ENCODE peak calls at places on chromosomes 7 and 10, in five cellular contexts. T, C, I, D and F are unnamed samples.

GRCh38 chr7:148941598-148942280 is 57.6 kb upstream of the EZH2 start:
- DNase-seq in I (peak; percentile 60), D (peak; percentile 52), T (no peak), C (peak; percentile 37), F (peak; percentile 64)

GRCh38 chr7:80151274-80151665 is 16.6 kb downstream of the GNAI1 start:
- DNase-seq in C (no peak), T (no peak), D (peak; percentile 57), I (no peak), F (peak; percentile 42)

GRCh38 chr7:28840515-28841125 is 117.5 kb downstream of the TRIL start:
- DNase-seq in T (no peak), D (no peak), C (no peak), I (no peak), F (peak; percentile 20)

GRCh38 chr7:35253680-35254495 is at the start of gene TBX20:
- DNase-seq in C (peak; percentile 74), I (no peak), D (peak; percentile 19), T (peak; percentile 84), F (peak; percentile 87)

GRCh38 chr10:119396008-119396708 is 146.4 kb downstream of the RGS10 start:
- DNase-seq in T (no peak), I (no peak), D (no peak), C (no peak), F (no peak)

GRCh38 chr7:101885597-101885955 is 68.2 kb downstream of the CUX1 start:
- DNase-seq in I (no peak), D (no peak), T (no peak), C (peak; percentile 43), F (no peak)

GRCh38 chr10:34723746-34724145 is 91.3 kb downstream of the PARD3 start:
- DNase-seq in D (peak; percentile 78), I (peak; percentile 44), T (no peak), C (peak; percentile 88), F (peak; percentile 82)

GRCh38 chr7:83514977-83515376 is 134.0 kb downstream of the SEMA3E start:
- DNase-seq in I (no peak), D (no peak), T (no peak), C (no peak), F (no peak)

GRCh38 chr7:111014074-111014473 is 76.9 kb upstream of the LRRN3 start:
- DNase-seq in T (no peak), C (no peak), I (no peak), D (peak; percentile 9), F (peak; percentile 18)

GRCh38 chr7:104397442-104397841 is 69.0 kb downstream of the LHFPL3 start:
- DNase-seq in C (no peak), I (no peak), T (no peak), D (no peak), F (no peak)

GRCh38 chr7:90212149-90212495 is 582 bp downstream of the STEAP2 start:
- DNase-seq in C (peak; percentile 14), T (no peak), D (no peak), I (no peak), F (no peak)

GRCh38 chr7:90211391-90212148 is at the start of gene STEAP2:
- DNase-seq in T (peak; percentile 94), D (peak; percentile 85), I (peak; percentile 92), C (peak; percentile 91), F (peak; percentile 94)

GRCh38 chr7:90216771-90217170 is 5.2 kb downstream of the STEAP2 start:
- DNase-seq in D (no peak), T (no peak), C (peak; percentile 23), I (no peak), F (no peak)

GRCh38 chr7:90213521-90213920 is 2.0 kb downstream of the STEAP2 start:
- DNase-seq in C (no peak), D (no peak), I (no peak), T (no peak), F (no peak)

DNA sequence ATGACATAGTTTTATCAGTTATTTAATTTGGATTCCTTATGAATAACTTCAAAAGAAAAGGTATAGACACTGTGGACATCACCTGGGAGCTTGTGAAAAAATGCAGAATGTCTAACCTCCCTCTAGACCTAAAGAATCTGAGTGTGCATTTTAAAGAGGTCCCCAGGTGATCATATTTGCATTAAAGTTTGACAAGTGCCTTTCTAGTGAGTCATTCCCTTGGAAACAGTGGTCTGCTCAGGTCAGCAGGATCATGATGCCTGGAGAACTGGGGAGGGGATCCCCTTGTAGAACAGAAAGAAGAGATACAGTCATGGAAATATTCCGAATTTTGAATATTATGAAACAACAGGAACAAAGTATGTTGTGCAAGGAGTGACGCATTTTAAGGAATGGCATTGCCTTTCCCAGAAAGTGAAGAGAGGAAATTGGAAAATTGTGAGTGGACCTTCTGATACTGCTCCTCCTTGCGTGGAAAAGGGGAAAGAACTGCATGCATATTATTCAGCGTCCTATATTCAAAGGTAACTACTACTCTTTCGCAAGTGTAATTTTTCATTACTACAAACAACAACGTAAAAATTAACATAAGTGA is 4.6 kb downstream of the STEAP2 start:
- DNase-seq in I (no peak), D (no peak), T (no peak), C (peak; percentile 68), F (no peak)
- TF ChIP-seq CTCF in I (no peak), D (no peak), T (no peak), C (peak; percentile 18), F (no peak)

DNA sequence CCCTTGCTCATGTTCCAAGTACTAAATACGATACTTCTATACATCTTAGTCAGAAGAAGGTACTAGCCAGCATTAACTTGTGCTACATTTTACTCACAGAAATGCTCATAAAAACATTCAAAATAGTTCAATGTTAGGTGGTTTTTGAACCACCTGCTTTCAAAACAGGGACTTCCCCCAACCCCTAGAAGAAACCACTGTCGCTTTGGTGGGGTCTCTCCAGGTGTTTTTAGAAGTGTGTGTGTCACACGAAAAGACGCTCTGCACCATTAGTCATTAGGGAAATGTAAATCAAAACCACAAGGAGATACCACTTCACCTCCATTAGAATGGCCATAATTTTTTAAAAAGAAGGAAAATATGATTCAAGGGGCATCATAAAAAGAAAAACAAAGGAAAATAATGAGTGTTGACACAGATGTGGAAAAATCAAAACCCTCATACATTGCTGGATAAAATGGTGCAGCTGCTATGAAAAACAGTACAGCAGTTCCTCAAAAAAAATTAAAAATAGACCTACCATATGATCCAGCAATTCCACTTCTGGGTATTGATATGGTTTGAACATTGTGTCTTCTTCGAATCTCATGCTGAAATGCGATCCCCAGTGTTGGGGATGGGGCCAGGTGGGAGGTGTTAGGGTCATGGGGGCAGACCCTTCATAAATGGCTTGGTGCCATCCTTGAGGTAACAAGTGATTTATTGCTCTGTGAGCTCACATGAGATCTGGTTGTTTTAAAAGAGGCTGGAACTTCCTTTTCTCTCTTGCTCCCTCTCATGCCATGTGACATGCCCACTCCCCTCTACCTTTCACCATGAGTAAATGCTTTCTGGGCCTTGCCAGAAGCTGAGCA is 74.2 kb downstream of the MALSU1 start:
- DNase-seq in I (no peak), T (no peak), D (peak; percentile 73), C (peak; percentile 65), F (peak; percentile 47)
- H3K4me3 ChIP-seq in I (no peak overlapping the region), T (no peak overlapping the region), D (no peak overlapping the region), C (no peak overlapping the region), F (no peak overlapping the region)

GRCh38 chr10:125152646-125153368 is 7.6 kb downstream of the CTBP2 start:
- DNase-seq in T (peak; percentile 88), D (no peak), I (peak; percentile 48), C (no peak), F (no peak)
- TF ChIP-seq CTCF in T (no peak), D (no peak), I (no peak), C (no peak), F (no peak)

DNA sequence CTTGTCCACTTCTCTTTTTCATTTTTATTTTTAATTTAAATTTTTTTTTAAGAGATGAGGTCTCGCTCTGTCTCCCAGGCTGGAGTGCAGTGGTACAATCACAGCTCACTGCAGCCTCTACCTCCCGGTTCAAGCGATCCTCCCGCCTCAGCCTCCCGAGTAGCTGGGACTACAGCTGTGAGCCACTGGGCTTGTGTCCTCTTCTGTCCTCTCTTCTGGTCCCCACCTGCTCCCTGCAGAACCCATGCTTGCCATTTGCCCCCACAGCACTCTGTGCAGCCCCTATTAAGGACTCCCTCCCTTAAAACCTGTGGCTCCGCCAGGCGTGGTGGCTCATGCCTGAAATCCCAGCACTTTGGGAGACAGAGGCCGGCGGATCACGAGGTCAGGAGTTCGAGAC is 9.1 kb upstream of the FZD9 start:
- DNase-seq in T (no peak), D (no peak), C (no peak), I (no peak), F (no peak)
- H3K4me3 ChIP-seq in T (no peak overlapping the region), D (no peak overlapping the region), C (no peak overlapping the region), I (no peak overlapping the region), F (no peak overlapping the region)

GRCh38 chr7:143890558-143890957 is 11.4 kb downstream of the TCAF1 start:
- DNase-seq in T (no peak), C (no peak), D (no peak), I (no peak), F (no peak)

GRCh38 chr7:143891457-143891856 is 10.5 kb downstream of the TCAF1 start:
- DNase-seq in C (no peak), D (no peak), I (no peak), T (no peak), F (no peak)

GRCh38 chr7:143889068-143889467 is 12.9 kb downstream of the TCAF1 start:
- DNase-seq in T (no peak), D (no peak), I (no peak), C (no peak), F (no peak)

GRCh38 chr7:143896667-143897066 is 5.3 kb downstream of the TCAF1 start:
- DNase-seq in D (no peak), I (no peak), C (no peak), T (no peak), F (no peak)

GRCh38 chr7:143892527-143893300 is 9.3 kb downstream of the TCAF1 start:
- DNase-seq in T (no peak), I (no peak), D (peak; percentile 18), C (peak; percentile 20), F (peak; percentile 43)
- TF ChIP-seq CTCF in T (peak; percentile 49), I (no peak), D (peak; percentile 29), C (peak; percentile 19), F (peak; percentile 35)

GRCh38 chr7:44107961-44108767 is 4.0 kb downstream of the AEBP1 start:
- DNase-seq in I (no peak), T (peak; percentile 84), D (no peak), C (no peak), F (no peak)

GRCh38 chr7:44108768-44109750 is 4.9 kb downstream of the AEBP1 start:
- DNase-seq in I (no peak), C (no peak), T (peak; percentile 82), D (no peak), F (no peak)

GRCh38 chr7:44106311-44107065 is 2.3 kb downstream of the AEBP1 start:
- DNase-seq in T (peak; percentile 84), D (no peak), C (no peak), I (no peak), F (no peak)

GRCh38 chr7:44105832-44106231 is 1.7 kb downstream of the AEBP1 start:
- DNase-seq in D (no peak), T (peak; percentile 82), C (no peak), I (no peak), F (no peak)

DNA sequence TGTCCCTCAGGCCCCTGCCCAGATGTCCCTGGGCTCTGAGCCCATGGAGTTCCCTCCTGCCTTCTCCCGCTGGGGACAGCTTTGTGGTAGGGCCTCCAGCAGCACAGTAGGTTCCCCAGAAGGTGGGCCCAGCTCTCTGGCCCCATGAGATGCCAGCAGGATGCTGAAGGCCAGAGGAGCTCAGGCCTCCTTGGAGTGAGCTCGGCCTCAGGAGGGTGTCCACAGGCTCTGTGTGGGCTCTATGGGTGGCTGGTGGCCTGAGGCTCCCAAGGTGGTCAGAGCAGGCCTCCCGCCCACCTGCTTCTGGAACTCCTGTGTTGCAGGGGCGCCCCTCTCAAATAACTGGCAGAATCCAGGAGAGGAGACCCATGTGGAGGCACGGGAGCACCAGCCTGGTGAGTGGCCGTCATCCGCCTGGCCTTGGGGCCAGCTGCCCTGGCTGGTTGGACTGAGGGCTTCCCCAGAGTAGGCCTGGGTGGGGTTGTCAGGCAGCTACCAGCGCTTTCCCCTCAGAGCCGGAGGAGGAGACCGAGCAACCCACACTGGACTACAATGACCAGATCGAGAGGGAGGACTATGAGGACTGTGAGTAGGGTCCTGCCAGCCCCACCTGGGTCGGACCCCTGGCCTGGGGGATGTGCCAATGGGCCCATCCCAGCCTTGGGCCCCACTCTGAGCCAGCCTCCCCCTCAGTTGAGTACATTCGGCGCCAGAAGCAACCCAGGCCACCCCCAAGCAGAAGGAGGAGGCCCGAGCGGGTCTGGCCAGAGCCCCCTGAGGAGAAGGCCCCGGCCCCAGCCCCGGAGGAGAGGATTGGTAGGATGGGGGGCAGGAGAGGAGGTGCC is 3.2 kb downstream of the AEBP1 start:
- DNase-seq in T (peak; percentile 77), C (no peak), I (no peak), D (no peak), F (no peak)
- H3K4me3 ChIP-seq in T (no peak overlapping the region), C (peak overlapping the region; percentile 40), I (no peak overlapping the region), D (no peak overlapping the region), F (no peak overlapping the region)